ENCODE peak calls at places on chromosomes 11 and 22, in eight cellular contexts. Q is RWPE2, Z is fibroblast of lung, A is colonic mucosa, G is endothelial cell of umbilical vein, O is transverse colon, C is K562, R is H9. T is an unnamed sample. For H3K4me1, the result is how much of the 10 kb centered on the place peaks cover.

GRCh38 chr11:110908401-110909106 is 196.3 kb upstream of the ARHGAP20 start:
- DNase-seq in O (no peak), R (no peak), Q (peak), Z (peak), A (no peak), C (no peak), G (no peak), T (no peak)

GRCh38 chr22:50269573-50270301 is 443 bp downstream of the MAPK11 start:
- DNase-seq in Z (peak), R (no peak), C (peak), G (peak), A (no peak), O (no peak), Q (no peak), T (no peak)

GRCh38 chr11:13772223-13773046 is 104.0 kb downstream of the FAR1 start:
- DNase-seq in G (peak), Q (no peak), A (peak), O (no peak), C (peak), R (no peak), Z (peak), T (no peak)

GRCh38 chr11:43790444-43790794 is 90.2 kb upstream of the ALKBH3 start:
- DNase-seq in R (no peak), Z (peak), C (no peak), Q (no peak), A (no peak), G (no peak), O (no peak), T (no peak)

GRCh38 chr11:127601578-127601977 is 601.0 kb upstream of the KIRREL3 start:
- DNase-seq in G (no peak), C (no peak), Q (no peak), R (no peak), O (no peak), A (no peak), Z (no peak), T (no peak)

GRCh38 chr11:70788247-70789022 is 390.1 kb downstream of the CTTN start:
- DNase-seq in Q (peak), G (peak), C (peak), O (no peak), Z (peak), A (no peak), R (no peak), T (no peak)

GRCh38 chr11:110599207-110599606 is 113.0 kb downstream of the ARHGAP20 start:
- DNase-seq in A (no peak), Q (no peak), O (no peak), G (no peak), R (no peak), Z (no peak), C (no peak), T (no peak)

GRCh38 chr11:106706355-106706754 is 311.9 kb downstream of the GUCY1A2 start:
- DNase-seq in A (no peak), Q (no peak), C (no peak), G (no peak), Z (peak), R (no peak), O (no peak), T (no peak)

GRCh38 chr11:108322666-108323065 is 99.8 kb downstream of the ATM start:
- DNase-seq in R (no peak), G (no peak), Z (no peak), O (no peak), C (no peak), Q (no peak), A (no peak), T (no peak)

GRCh38 chr11:70002433-70002832 is 75.7 kb upstream of the ANO1 start:
- DNase-seq in R (no peak), Q (no peak), O (no peak), G (no peak), A (no peak), Z (no peak), C (no peak), T (no peak)

DNA sequence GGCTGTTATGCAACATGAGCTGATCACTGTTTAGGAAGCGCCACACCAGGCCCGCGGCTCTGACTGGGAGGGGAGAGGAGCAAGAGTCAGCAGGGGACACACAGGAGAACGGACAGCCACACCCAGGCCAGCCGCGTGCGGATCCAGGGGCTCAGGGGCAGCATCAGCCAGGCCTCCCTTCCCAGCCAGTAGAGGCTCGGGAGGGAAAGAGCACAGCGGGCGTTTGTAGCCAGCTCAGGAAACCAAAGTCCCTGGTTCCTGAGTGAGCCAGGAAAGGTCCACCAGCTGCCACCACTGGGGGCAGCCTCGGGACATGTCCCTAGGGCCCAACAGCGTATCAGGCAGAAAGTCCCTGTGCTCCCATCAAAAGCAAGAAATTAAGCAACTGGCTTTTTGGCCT is 71.8 kb upstream of the PITPNB start:
- DNase-seq in A (peak), Z (no peak), O (peak), R (peak), Q (no peak), C (peak), G (peak), T (peak)
- H3K27ac ChIP-seq in A (no peak), Z (no peak), O (peak), R (no peak), Q (no peak), C (no peak), G (no peak), T (peak)

DNA sequence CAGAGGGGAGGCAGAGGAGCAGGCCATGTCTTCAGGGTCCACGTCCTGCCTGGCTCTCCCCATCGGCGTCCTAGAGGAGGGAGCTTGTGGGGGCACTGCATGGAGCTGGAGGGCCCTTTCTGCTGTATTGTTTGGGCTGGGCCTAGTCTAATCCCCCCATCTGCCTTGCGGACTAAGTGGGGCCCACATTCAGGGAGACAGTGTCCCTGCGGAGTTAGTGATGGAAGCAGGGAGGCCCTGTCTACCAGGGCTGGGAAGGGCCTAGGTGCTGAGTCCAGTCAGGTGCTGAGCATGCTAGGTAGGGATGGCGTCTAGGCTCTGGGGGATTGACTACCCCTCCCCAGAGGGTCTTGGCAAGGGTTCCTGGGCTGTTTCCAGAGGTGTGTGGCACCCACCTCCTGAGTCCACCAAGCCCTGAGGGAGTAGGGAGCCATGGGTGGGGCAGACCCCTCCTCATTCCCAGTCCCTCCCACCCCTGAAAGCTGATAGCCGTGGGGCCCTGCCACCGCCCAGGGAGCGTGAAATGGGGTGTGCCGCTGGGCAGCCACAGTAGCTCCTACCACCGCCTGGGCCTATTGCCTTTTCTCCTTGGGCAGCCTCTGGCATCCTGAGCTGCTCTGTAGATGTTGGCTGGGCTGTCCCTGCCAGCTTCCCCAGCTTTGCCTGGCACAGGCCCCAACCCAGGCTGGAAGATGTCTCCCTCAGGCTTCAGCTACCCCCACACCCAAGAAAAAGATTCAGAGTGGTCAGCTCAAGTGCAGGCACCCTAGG is 1.9 kb upstream of the POLD4 start:
- DNase-seq in C (no peak), R (no peak), G (no peak), Z (no peak), Q (no peak), A (no peak), O (no peak), T (no peak)
- H3K4me1 ChIP-seq in C (half or more), R (under half), G (under half), Z (under half), Q (under half), A (under half), O (half or more), T (half or more)

GRCh38 chr22:19419086-19419463 is 12.5 kb downstream of the HIRA start:
- DNase-seq in G (no peak), R (no peak), C (peak), Q (no peak), Z (no peak), A (no peak), O (no peak), T (no peak)
- H3K27ac ChIP-seq in G (no peak), R (no peak), C (peak), Q (no peak), Z (no peak), A (no peak), O (no peak), T (no peak)

GRCh38 chr11:19176629-19177186 is 25.1 kb downstream of the CSRP3 start:
- DNase-seq in C (no peak), Z (no peak), R (no peak), A (no peak), Q (no peak), G (no peak), O (no peak), T (no peak)

GRCh38 chr11:19168090-19168489 is 33.7 kb downstream of the CSRP3 start:
- DNase-seq in Q (no peak), G (no peak), C (no peak), A (no peak), O (no peak), Z (no peak), R (no peak), T (no peak)

GRCh38 chr11:19173964-19174638 is 27.7 kb downstream of the CSRP3 start:
- DNase-seq in G (no peak), O (no peak), C (peak), Q (no peak), A (no peak), R (no peak), Z (no peak), T (no peak)

GRCh38 chr11:19173004-19173689 is 28.6 kb downstream of the CSRP3 start:
- DNase-seq in A (no peak), Z (no peak), C (peak), G (no peak), Q (no peak), O (no peak), R (no peak), T (no peak)
- H3K4me1 ChIP-seq in A (under half), Z (under half), C (under half), G (under half), Q (under half), O (under half), R (under half), T (under half)

GRCh38 chr22:27483095-27483798 is 318.3 kb downstream of the MN1 start:
- DNase-seq in G (no peak), A (no peak), Q (no peak), O (no peak), C (no peak), Z (no peak), R (no peak), T (peak)
- H3K27ac ChIP-seq in G (no peak), A (no peak), Q (peak), O (no peak), C (no peak), Z (no peak), R (no peak), T (no peak)

GRCh38 chr11:117998664-117999353 is 12.6 kb downstream of the IL10RA start:
- DNase-seq in Q (no peak), C (no peak), G (no peak), R (no peak), O (no peak), A (no peak), Z (no peak), T (no peak)
- H3K4me1 ChIP-seq in Q (under half), C (under half), G (under half), R (under half), O (under half), A (under half), Z (under half), T (under half)